ENCODE peak calls at places on chromosomes 5 and 9, in six cellular contexts. X is mammary epithelial cell, W is HFFc6, C is suprapubic skin, O is AG09309, Z is GM06990. A is an unnamed sample.

GRCh38 chr5:133753856-133754255 is 141.5 kb upstream of the FSTL4 start:
- DNase-seq in C (no peak), X (peak), O (no peak), Z (no peak), W (peak), A (peak)

GRCh38 chr5:61790678-61791077 is 458.6 kb downstream of the ZSWIM6 start:
- DNase-seq in X (peak), O (no peak), Z (peak), W (no peak), C (no peak), A (peak)

GRCh38 chr9:83981126-83981871 is 694 bp downstream of the RMI1 start:
- DNase-seq in X (peak), C (no peak), Z (no peak), W (peak), O (no peak), A (peak)

GRCh38 chr9:27457445-27457844 is 66.6 kb upstream of the IFNK start:
- DNase-seq in Z (no peak), C (no peak), X (no peak), O (no peak), W (no peak), A (no peak)

GRCh38 chr9:76403352-76403751 is 9.1 kb upstream of the RFK start:
- DNase-seq in O (peak), Z (peak), C (no peak), W (peak), X (peak), A (peak)

GRCh38 chr9:128503870-128504269 is 649 bp upstream of the GLE1 start:
- DNase-seq in O (no peak), X (peak), W (no peak), C (no peak), Z (peak), A (no peak)

GRCh38 chr5:14584848-14585247 is 3.3 kb downstream of the OTULINL start:
- DNase-seq in O (no peak), C (no peak), Z (no peak), W (no peak), X (no peak), A (no peak)

GRCh38 chr9:124180557-124180956 is 77.2 kb upstream of the NEK6 start:
- DNase-seq in O (no peak), Z (no peak), C (no peak), W (peak), X (no peak), A (peak)

GRCh38 chr5:174325961-174326360 is 280.5 kb downstream of the NSG2 start:
- DNase-seq in O (no peak), W (no peak), X (no peak), C (no peak), Z (no peak), A (no peak)

GRCh38 chr5:66724336-66724735 is 128.1 kb downstream of the MAST4 start:
- DNase-seq in O (no peak), X (no peak), C (no peak), Z (no peak), W (no peak), A (peak)

GRCh38 chr9:136825295-136826187 is 16.7 kb upstream of the AJM1 start:
- DNase-seq in Z (no peak), X (no peak), C (no peak), W (no peak), O (no peak), A (no peak)

GRCh38 chr9:136216541-136217240 is 11.8 kb upstream of the LHX3 start:
- DNase-seq in Z (no peak), W (no peak), C (no peak), X (no peak), O (no peak), A (no peak)

GRCh38 chr5:74063346-74063745 is 437.4 kb downstream of the ARHGEF28 start:
- DNase-seq in C (no peak), X (no peak), O (no peak), W (no peak), Z (no peak), A (no peak)
- TF ChIP-seq CTCF in C (no peak), X (no peak), O (no peak), W (no peak), Z (no peak), A (no peak)

GRCh38 chr9:71446081-71446480 is 322.2 kb downstream of the CEMIP2 start:
- DNase-seq in X (no peak), W (no peak), Z (no peak), C (no peak), O (no peak), A (no peak)

GRCh38 chr9:71442937-71443336 is 321.5 kb upstream of the TRPM3 start:
- DNase-seq in C (no peak), O (no peak), Z (no peak), W (no peak), X (no peak), A (no peak)

GRCh38 chr9:71446499-71447411 is 321.6 kb downstream of the CEMIP2 start:
- DNase-seq in Z (peak), C (no peak), W (peak), X (peak), O (peak), A (peak)
- TF ChIP-seq CTCF in Z (peak), C (no peak), W (peak), X (peak), O (no peak), A (no peak)

DNA sequence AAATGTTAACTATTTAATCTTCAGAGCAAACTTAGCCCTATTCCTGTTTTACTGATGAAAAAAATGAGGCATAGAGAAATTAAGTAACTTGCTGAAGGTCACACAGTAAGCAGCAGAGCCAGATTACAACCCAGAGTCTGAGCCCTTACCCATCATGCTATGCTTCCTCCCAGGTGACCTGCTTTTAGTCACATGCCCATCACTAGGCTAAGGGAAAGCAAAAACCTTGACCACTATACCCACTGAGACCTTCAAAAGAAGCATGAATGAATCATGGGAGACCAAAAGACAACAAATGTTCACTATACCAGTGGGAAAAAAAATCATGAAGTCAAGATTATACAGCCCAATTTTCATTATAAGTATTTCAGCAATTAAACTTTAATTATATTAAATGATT is 5.3 kb upstream of the HAUS6 start:
- DNase-seq in X (no peak), W (no peak), C (no peak), O (no peak), Z (no peak), A (no peak)
- TF ChIP-seq CTCF in X (no peak), W (no peak), C (no peak), O (no peak), Z (no peak), A (no peak)

GRCh38 chr9:132857601-132858342 is 20.3 kb downstream of the AK8 start:
- DNase-seq in Z (no peak), X (no peak), C (no peak), W (no peak), O (no peak), A (no peak)
- TF ChIP-seq CTCF in Z (no peak), X (no peak), C (no peak), W (peak), O (no peak), A (no peak)

A was measured in MCF 10A.